ENCODE peak calls at places on chromosome X, in five cellular contexts. One of them, this sample, is unnamed.

GRCh38 chrX:356385-357034 is 30.2 kb downstream of the PPP2R3B start:
- DNase-seq in OCI-LY7: no peak
- DNase-seq in kidney epithelial cell: peak
- DNase-seq in HCT116: no peak
- DNase-seq in fibroblast of mammary gland: peak
- DNase-seq in this sample: no peak

GRCh38 chrX:81728622-81729021 is 526.7 kb downstream of the SH3BGRL start:
- DNase-seq in fibroblast of mammary gland: no peak
- DNase-seq in kidney epithelial cell: no peak
- DNase-seq in OCI-LY7: no peak
- DNase-seq in HCT116: no peak
- DNase-seq in this sample: no peak

GRCh38 chrX:107454302-107454701 is 4.8 kb downstream of the FRMPD3 start:
- DNase-seq in HCT116: peak
- DNase-seq in OCI-LY7: no peak
- DNase-seq in fibroblast of mammary gland: peak
- DNase-seq in kidney epithelial cell: peak
- DNase-seq in this sample: no peak

GRCh38 chrX:47193475-47194241 is at the start of gene UBA1:
- DNase-seq in fibroblast of mammary gland: peak
- DNase-seq in kidney epithelial cell: peak
- DNase-seq in HCT116: peak
- DNase-seq in OCI-LY7: peak
- DNase-seq in this sample: peak

GRCh38 chrX:150934453-150934852 is 36.0 kb upstream of the CD99L2 start:
- DNase-seq in fibroblast of mammary gland: peak
- DNase-seq in HCT116: no peak
- DNase-seq in OCI-LY7: no peak
- DNase-seq in kidney epithelial cell: peak
- DNase-seq in this sample: peak

GRCh38 chrX:48573690-48574269 is 504 bp upstream of the RBM3 start:
- DNase-seq in kidney epithelial cell: no peak
- DNase-seq in fibroblast of mammary gland: no peak
- DNase-seq in OCI-LY7: no peak
- DNase-seq in HCT116: no peak
- DNase-seq in this sample: no peak

GRCh38 chrX:54808109-54808604 is 612 bp downstream of the MAGED2 start:
- DNase-seq in HCT116: peak
- DNase-seq in fibroblast of mammary gland: peak
- DNase-seq in OCI-LY7: no peak
- DNase-seq in kidney epithelial cell: no peak
- DNase-seq in this sample: no peak

GRCh38 chrX:54977387-54977786 is 16.6 kb downstream of the PFKFB1 start:
- DNase-seq in OCI-LY7: no peak
- DNase-seq in HCT116: no peak
- DNase-seq in fibroblast of mammary gland: no peak
- DNase-seq in kidney epithelial cell: no peak
- DNase-seq in this sample: no peak

GRCh38 chrX:74450803-74451449 is 29.6 kb downstream of the SLC16A2 start:
- DNase-seq in kidney epithelial cell: peak
- DNase-seq in OCI-LY7: no peak
- DNase-seq in HCT116: peak
- DNase-seq in fibroblast of mammary gland: peak
- DNase-seq in this sample: no peak

GRCh38 chrX:7214251-7214650 is 66.3 kb upstream of the PUDP start:
- DNase-seq in fibroblast of mammary gland: no peak
- DNase-seq in OCI-LY7: no peak
- DNase-seq in HCT116: no peak
- DNase-seq in kidney epithelial cell: no peak
- DNase-seq in this sample: no peak

GRCh38 chrX:140087865-140088264 is 122.5 kb upstream of the CXorf66 start:
- DNase-seq in HCT116: no peak
- DNase-seq in fibroblast of mammary gland: no peak
- DNase-seq in kidney epithelial cell: no peak
- DNase-seq in OCI-LY7: no peak
- DNase-seq in this sample: no peak

GRCh38 chrX:39238017-39238416 is 436.8 kb downstream of the MID1IP1 start:
- DNase-seq in HCT116: no peak
- DNase-seq in fibroblast of mammary gland: no peak
- DNase-seq in kidney epithelial cell: no peak
- DNase-seq in OCI-LY7: no peak
- DNase-seq in this sample: no peak

GRCh38 chrX:153828723-153829548 is 1.4 kb downstream of the PDZD4 start:
- DNase-seq in fibroblast of mammary gland: no peak
- DNase-seq in kidney epithelial cell: no peak
- DNase-seq in OCI-LY7: no peak
- DNase-seq in HCT116: no peak
- DNase-seq in this sample: no peak
- H3K4me3 ChIP-seq in fibroblast of mammary gland: no peak
- H3K4me3 ChIP-seq in kidney epithelial cell: no peak
- H3K4me3 ChIP-seq in OCI-LY7: no peak
- H3K4me3 ChIP-seq in HCT116: no peak
- H3K4me3 ChIP-seq in this sample: no peak

GRCh38 chrX:133587818-133588217 is 172.5 kb upstream of the GPC4 start:
- DNase-seq in HCT116: no peak
- DNase-seq in kidney epithelial cell: no peak
- DNase-seq in fibroblast of mammary gland: no peak
- DNase-seq in OCI-LY7: no peak
- DNase-seq in this sample: no peak
- TF ChIP-seq CTCF in HCT116: no peak
- TF ChIP-seq CTCF in kidney epithelial cell: no peak
- TF ChIP-seq CTCF in fibroblast of mammary gland: no peak
- TF ChIP-seq CTCF in OCI-LY7: no peak
- TF ChIP-seq CTCF in this sample: no peak

GRCh38 chrX:16950423-16950822 is 4.0 kb downstream of the REPS2 start:
- DNase-seq in OCI-LY7: no peak
- DNase-seq in kidney epithelial cell: no peak
- DNase-seq in fibroblast of mammary gland: no peak
- DNase-seq in HCT116: no peak
- DNase-seq in this sample: no peak

GRCh38 chrX:16946361-16946964 is at the start of gene REPS2:
- DNase-seq in fibroblast of mammary gland: peak
- DNase-seq in OCI-LY7: peak
- DNase-seq in kidney epithelial cell: peak
- DNase-seq in HCT116: peak
- DNase-seq in this sample: no peak

GRCh38 chrX:16946971-16947562 is 609 bp downstream of the REPS2 start:
- DNase-seq in fibroblast of mammary gland: no peak
- DNase-seq in OCI-LY7: peak
- DNase-seq in kidney epithelial cell: no peak
- DNase-seq in HCT116: no peak
- DNase-seq in this sample: no peak
- H3K4me3 ChIP-seq in fibroblast of mammary gland: peak
- H3K4me3 ChIP-seq in OCI-LY7: peak
- H3K4me3 ChIP-seq in kidney epithelial cell: peak
- H3K4me3 ChIP-seq in HCT116: peak
- H3K4me3 ChIP-seq in this sample: peak

GRCh38 chrX:26778320-26778888 is 562.4 kb downstream of the MAGEB5 start:
- DNase-seq in fibroblast of mammary gland: peak
- DNase-seq in HCT116: peak
- DNase-seq in kidney epithelial cell: no peak
- DNase-seq in OCI-LY7: peak
- DNase-seq in this sample: no peak
- TF ChIP-seq CTCF in fibroblast of mammary gland: peak
- TF ChIP-seq CTCF in HCT116: peak
- TF ChIP-seq CTCF in kidney epithelial cell: peak
- TF ChIP-seq CTCF in OCI-LY7: peak
- TF ChIP-seq CTCF in this sample: no peak

GRCh38 chrX:25005382-25006185 is 10.2 kb downstream of the ARX start:
- DNase-seq in fibroblast of mammary gland: no peak
- DNase-seq in HCT116: no peak
- DNase-seq in OCI-LY7: no peak
- DNase-seq in kidney epithelial cell: no peak
- DNase-seq in this sample: no peak
- H3K4me3 ChIP-seq in fibroblast of mammary gland: no peak
- H3K4me3 ChIP-seq in HCT116: no peak
- H3K4me3 ChIP-seq in OCI-LY7: no peak
- H3K4me3 ChIP-seq in kidney epithelial cell: no peak
- H3K4me3 ChIP-seq in this sample: no peak

DNA sequence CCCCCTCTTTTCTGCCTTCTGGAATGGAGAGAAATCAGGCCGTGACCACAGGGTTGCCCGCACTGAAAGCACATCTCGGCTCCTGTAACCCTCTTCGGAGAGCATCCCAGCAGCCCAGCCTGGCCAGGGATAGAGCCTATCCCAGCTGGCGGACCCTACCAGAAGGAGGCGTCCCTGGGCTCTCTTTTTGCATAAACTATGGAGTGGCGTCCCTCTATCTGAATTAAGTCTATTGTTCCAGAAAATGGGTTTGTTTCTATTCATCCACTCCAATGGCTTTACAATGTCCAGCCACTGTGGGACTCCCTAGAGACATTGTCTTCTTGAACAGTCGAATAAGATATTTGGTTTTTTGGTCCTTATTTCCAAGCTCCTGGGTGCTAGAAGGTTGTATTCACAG is 689 bp upstream of the NHSL2 start:
- DNase-seq in OCI-LY7: no peak
- DNase-seq in HCT116: no peak
- DNase-seq in fibroblast of mammary gland: peak
- DNase-seq in kidney epithelial cell: no peak
- DNase-seq in this sample: no peak
- TF ChIP-seq CTCF in OCI-LY7: no peak
- TF ChIP-seq CTCF in HCT116: no peak
- TF ChIP-seq CTCF in fibroblast of mammary gland: peak
- TF ChIP-seq CTCF in kidney epithelial cell: peak
- TF ChIP-seq CTCF in this sample: no peak